ENCODE peak calls at places on chromosome 22, in seven cellular contexts. W is HCEC 1CT; Y is activated naive CD8-positive, alpha-beta T cell treated with anti-CD3 and anti-CD28 coated beads, Interleukin-2, amount 50 U/mL, for 24 hours; X is HT1080; D is NCI-H1105 treated with DMSO at 0.1 percent for 48 hours; E is naive B cell; H is NCI-H2029. O is an unnamed sample.

GRCh38 chr22:40400173-40400572 is 29.8 kb downstream of the SGSM3 start:
- DNase-seq in W (no peak), Y (peak), H (no peak), X (no peak), E (peak), D (no peak), O (peak)

GRCh38 chr22:47695176-47695575 is 932.7 kb downstream of the TBC1D22A start:
- DNase-seq in D (no peak), H (no peak), E (no peak), W (no peak), Y (no peak), X (no peak), O (peak)

GRCh38 chr22:49571326-49571725 is 256.3 kb downstream of the BRD1 start:
- DNase-seq in D (no peak), E (no peak), H (no peak), W (no peak), Y (no peak), X (no peak), O (no peak)

GRCh38 chr22:49358041-49358440 is 469.6 kb downstream of the BRD1 start:
- DNase-seq in D (no peak), X (no peak), Y (no peak), E (no peak), W (no peak), H (no peak), O (no peak)

GRCh38 chr22:24011735-24012068 is 598 bp downstream of the CABIN1 start:
- DNase-seq in Y (no peak), W (no peak), X (no peak), H (peak), D (peak), E (no peak), O (no peak)

GRCh38 chr22:24845036-24845918 is 39.3 kb downstream of the SGSM1 start:
- DNase-seq in Y (no peak), W (peak), D (no peak), X (peak), H (no peak), E (no peak), O (no peak)

GRCh38 chr22:39415506-39415905 is 15.9 kb downstream of the TAB1 start:
- DNase-seq in E (no peak), X (no peak), H (no peak), D (no peak), W (no peak), Y (no peak), O (no peak)

GRCh38 chr22:30702856-30703255 is 8.2 kb downstream of the OSBP2 start:
- DNase-seq in W (no peak), D (no peak), E (no peak), H (no peak), X (no peak), Y (no peak), O (no peak)

GRCh38 chr22:18968011-18968749 is 32.1 kb upstream of the PRODH start:
- DNase-seq in W (no peak), X (no peak), E (no peak), H (no peak), Y (peak), D (no peak), O (peak)

GRCh38 chr22:21639359-21639758 is 2.7 kb upstream of the SDF2L1 start:
- DNase-seq in W (no peak), Y (no peak), D (no peak), X (no peak), H (no peak), E (no peak), O (no peak)

GRCh38 chr22:41106122-41106968 is 14.0 kb downstream of the EP300 start:
- DNase-seq in X (no peak), W (no peak), E (no peak), H (no peak), D (no peak), Y (no peak), O (no peak)

GRCh38 chr22:21690401-21690801 is 24.6 kb downstream of the PPIL2 start:
- DNase-seq in D (peak), W (no peak), E (no peak), H (peak), Y (peak), X (no peak), O (peak)

GRCh38 chr22:17808688-17809403 is 34.6 kb upstream of the BID start:
- DNase-seq in E (no peak), Y (no peak), H (no peak), W (no peak), D (no peak), X (no peak), O (no peak)

GRCh38 chr22:42560781-42561180 is 7.0 kb downstream of the SERHL2 start:
- DNase-seq in D (no peak), H (no peak), Y (peak), W (no peak), E (no peak), X (no peak), O (peak)

O was measured in stimulated activated naive CD8-positive, alpha-beta T cell treated with anti-CD3 and anti-CD28 coated beads, Interleukin-15, Interleukin-2, amounts not matched to agents 100 U/mL and 50 U/mL, for 24 hours.